ENCODE peak calls at places on chromosomes 3 and 15, in eight cellular contexts. One of them, this sample, is unnamed.

GRCh38 chr3:189118896-189119295 is 52.9 kb upstream of the TPRG1 start:
- DNase-seq in endodermal cell: no peak
- DNase-seq in adrenal gland: no peak
- DNase-seq in left ventricle myocardium inferior: no peak
- DNase-seq in lung: no peak
- DNase-seq in heart right ventricle: no peak
- DNase-seq in uterus: no peak
- DNase-seq in Peyer's patch: no peak
- DNase-seq in this sample: no peak

GRCh38 chr3:60594025-60594424 is 657.2 kb downstream of the FHIT start:
- DNase-seq in endodermal cell: no peak
- DNase-seq in adrenal gland: peak
- DNase-seq in left ventricle myocardium inferior: peak
- DNase-seq in lung: peak
- DNase-seq in heart right ventricle: peak
- DNase-seq in uterus: peak
- DNase-seq in Peyer's patch: peak
- DNase-seq in this sample: no peak

GRCh38 chr15:78263351-78263781 is 996 bp upstream of the DNAJA4 start:
- DNase-seq in endodermal cell: no peak
- DNase-seq in adrenal gland: no peak
- DNase-seq in left ventricle myocardium inferior: no peak
- DNase-seq in lung: no peak
- DNase-seq in heart right ventricle: no peak
- DNase-seq in uterus: no peak
- DNase-seq in Peyer's patch: no peak
- DNase-seq in this sample: no peak

GRCh38 chr3:44132061-44132460 is 109.6 kb upstream of the TOPAZ1 start:
- DNase-seq in endodermal cell: no peak
- DNase-seq in adrenal gland: no peak
- DNase-seq in left ventricle myocardium inferior: no peak
- DNase-seq in lung: no peak
- DNase-seq in heart right ventricle: no peak
- DNase-seq in uterus: no peak
- DNase-seq in Peyer's patch: no peak
- DNase-seq in this sample: no peak

GRCh38 chr3:104933981-104934380 is 432.7 kb upstream of the ALCAM start:
- DNase-seq in endodermal cell: no peak
- DNase-seq in adrenal gland: no peak
- DNase-seq in left ventricle myocardium inferior: no peak
- DNase-seq in lung: no peak
- DNase-seq in heart right ventricle: no peak
- DNase-seq in uterus: no peak
- DNase-seq in Peyer's patch: no peak
- DNase-seq in this sample: no peak

GRCh38 chr3:184766555-184767261 is 45.3 kb upstream of the VPS8 start:
- DNase-seq in endodermal cell: no peak
- DNase-seq in adrenal gland: no peak
- DNase-seq in left ventricle myocardium inferior: no peak
- DNase-seq in lung: no peak
- DNase-seq in heart right ventricle: no peak
- DNase-seq in uterus: no peak
- DNase-seq in Peyer's patch: no peak
- DNase-seq in this sample: no peak

GRCh38 chr3:139552632-139553335 is 13.2 kb upstream of the RBP1 start:
- DNase-seq in endodermal cell: no peak
- DNase-seq in adrenal gland: peak
- DNase-seq in left ventricle myocardium inferior: no peak
- DNase-seq in lung: no peak
- DNase-seq in heart right ventricle: no peak
- DNase-seq in uterus: no peak
- DNase-seq in Peyer's patch: no peak
- DNase-seq in this sample: peak

GRCh38 chr3:190429681-190430080 is 20.0 kb downstream of the TMEM207 start:
- DNase-seq in endodermal cell: no peak
- DNase-seq in adrenal gland: no peak
- DNase-seq in left ventricle myocardium inferior: no peak
- DNase-seq in lung: no peak
- DNase-seq in heart right ventricle: no peak
- DNase-seq in uterus: no peak
- DNase-seq in Peyer's patch: no peak
- DNase-seq in this sample: no peak

GRCh38 chr3:171011536-171012336 is 14.8 kb downstream of the SLC2A2 start:
- DNase-seq in endodermal cell: no peak
- DNase-seq in adrenal gland: no peak
- DNase-seq in left ventricle myocardium inferior: no peak
- DNase-seq in lung: no peak
- DNase-seq in heart right ventricle: no peak
- DNase-seq in uterus: no peak
- DNase-seq in Peyer's patch: no peak
- DNase-seq in this sample: no peak

GRCh38 chr3:134795776-134796312 is 784 bp downstream of the EPHB1 start:
- DNase-seq in endodermal cell: peak
- DNase-seq in adrenal gland: no peak
- DNase-seq in left ventricle myocardium inferior: no peak
- DNase-seq in lung: peak
- DNase-seq in heart right ventricle: no peak
- DNase-seq in uterus: no peak
- DNase-seq in Peyer's patch: no peak
- DNase-seq in this sample: no peak

GRCh38 chr15:42012241-42012640 is 8.6 kb downstream of the PLA2G4E start:
- DNase-seq in endodermal cell: no peak
- DNase-seq in adrenal gland: no peak
- DNase-seq in left ventricle myocardium inferior: no peak
- DNase-seq in lung: peak
- DNase-seq in heart right ventricle: no peak
- DNase-seq in uterus: no peak
- DNase-seq in Peyer's patch: peak
- DNase-seq in this sample: no peak

GRCh38 chr3:171991166-171991565 is 48.2 kb upstream of the FNDC3B start:
- DNase-seq in endodermal cell: no peak
- DNase-seq in adrenal gland: no peak
- DNase-seq in left ventricle myocardium inferior: no peak
- DNase-seq in lung: no peak
- DNase-seq in heart right ventricle: no peak
- DNase-seq in uterus: no peak
- DNase-seq in Peyer's patch: no peak
- DNase-seq in this sample: no peak

GRCh38 chr15:31280037-31280830 is 46.4 kb upstream of the KLF13 start:
- DNase-seq in endodermal cell: peak
- DNase-seq in adrenal gland: peak
- DNase-seq in left ventricle myocardium inferior: no peak
- DNase-seq in lung: peak
- DNase-seq in heart right ventricle: peak
- DNase-seq in uterus: peak
- DNase-seq in Peyer's patch: peak
- DNase-seq in this sample: peak

GRCh38 chr15:51183076-51183475 is 88.4 kb upstream of the TNFAIP8L3 start:
- DNase-seq in endodermal cell: no peak
- DNase-seq in adrenal gland: no peak
- DNase-seq in left ventricle myocardium inferior: no peak
- DNase-seq in lung: no peak
- DNase-seq in heart right ventricle: no peak
- DNase-seq in uterus: no peak
- DNase-seq in Peyer's patch: no peak
- DNase-seq in this sample: no peak

GRCh38 chr3:69710153-69710977 is 28.9 kb upstream of the MITF start:
- DNase-seq in endodermal cell: no peak
- DNase-seq in adrenal gland: no peak
- DNase-seq in left ventricle myocardium inferior: no peak
- DNase-seq in lung: no peak
- DNase-seq in heart right ventricle: no peak
- DNase-seq in uterus: no peak
- DNase-seq in Peyer's patch: no peak
- DNase-seq in this sample: no peak

GRCh38 chr15:65914981-65915925 is 46.0 kb downstream of the RAB11A start:
- DNase-seq in endodermal cell: no peak
- DNase-seq in adrenal gland: peak
- DNase-seq in left ventricle myocardium inferior: no peak
- DNase-seq in lung: no peak
- DNase-seq in heart right ventricle: no peak
- DNase-seq in uterus: no peak
- DNase-seq in Peyer's patch: no peak
- DNase-seq in this sample: no peak

DNA sequence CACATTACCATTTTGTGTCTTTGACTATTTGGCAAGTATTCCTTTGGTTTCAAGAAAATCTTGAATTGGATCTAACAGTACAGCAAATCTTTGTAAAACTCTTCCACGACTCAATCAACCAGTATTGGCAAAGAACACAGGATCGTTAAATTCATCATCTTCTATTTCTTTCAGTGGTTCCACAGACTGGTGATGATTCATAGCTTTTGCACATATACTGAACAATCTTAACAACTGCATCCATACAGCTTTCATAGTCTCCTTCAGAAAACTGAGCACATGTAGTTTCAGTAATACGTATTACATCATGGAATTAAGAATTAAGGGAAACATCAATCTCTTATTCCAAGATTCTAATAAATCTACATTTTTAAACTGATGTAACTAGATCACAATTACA is 91.6 kb upstream of the LIPC start:
- DNase-seq in endodermal cell: no peak
- DNase-seq in adrenal gland: no peak
- DNase-seq in left ventricle myocardium inferior: no peak
- DNase-seq in lung: no peak
- DNase-seq in heart right ventricle: no peak
- DNase-seq in uterus: no peak
- DNase-seq in Peyer's patch: no peak
- DNase-seq in this sample: no peak
- H3K27ac ChIP-seq in endodermal cell: no peak
- H3K27ac ChIP-seq in adrenal gland: no peak
- H3K27ac ChIP-seq in left ventricle myocardium inferior: no peak
- H3K27ac ChIP-seq in lung: no peak
- H3K27ac ChIP-seq in heart right ventricle: no peak
- H3K27ac ChIP-seq in uterus: no peak
- H3K27ac ChIP-seq in Peyer's patch: no peak
- H3K27ac ChIP-seq in this sample: no peak

DNA sequence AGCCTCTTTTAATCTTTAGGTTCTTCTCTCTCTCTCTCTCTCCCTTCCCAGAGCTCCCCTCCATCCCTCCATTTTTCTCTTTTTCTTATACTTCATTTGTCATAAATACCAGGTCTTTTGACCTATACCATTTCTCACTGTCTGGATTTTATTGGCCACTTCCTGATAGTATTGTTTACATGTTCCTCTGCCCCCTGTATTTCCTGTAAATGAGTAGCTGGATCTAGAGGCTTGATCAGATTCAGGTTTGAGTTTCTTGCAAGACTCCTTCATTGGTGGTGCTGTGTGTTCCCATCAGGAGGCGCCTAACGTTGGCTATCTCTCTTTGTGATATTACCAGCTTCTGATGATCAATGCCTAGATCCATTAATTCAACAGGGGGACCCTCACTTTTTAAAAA is 42.2 kb downstream of the DAPK2 start:
- DNase-seq in endodermal cell: no peak
- DNase-seq in adrenal gland: no peak
- DNase-seq in left ventricle myocardium inferior: no peak
- DNase-seq in lung: no peak
- DNase-seq in heart right ventricle: no peak
- DNase-seq in uterus: no peak
- DNase-seq in Peyer's patch: no peak
- DNase-seq in this sample: no peak
- H3K27ac ChIP-seq in endodermal cell: no peak
- H3K27ac ChIP-seq in adrenal gland: no peak
- H3K27ac ChIP-seq in left ventricle myocardium inferior: peak
- H3K27ac ChIP-seq in lung: no peak
- H3K27ac ChIP-seq in heart right ventricle: no peak
- H3K27ac ChIP-seq in uterus: no peak
- H3K27ac ChIP-seq in Peyer's patch: no peak
- H3K27ac ChIP-seq in this sample: no peak

GRCh38 chr3:31936661-31937060 is 44.4 kb downstream of the OSBPL10 start:
- DNase-seq in endodermal cell: no peak
- DNase-seq in adrenal gland: no peak
- DNase-seq in left ventricle myocardium inferior: no peak
- DNase-seq in lung: no peak
- DNase-seq in heart right ventricle: no peak
- DNase-seq in uterus: no peak
- DNase-seq in Peyer's patch: no peak
- DNase-seq in this sample: no peak

GRCh38 chr3:31941230-31941632 is 39.8 kb downstream of the OSBPL10 start:
- DNase-seq in endodermal cell: no peak
- DNase-seq in adrenal gland: no peak
- DNase-seq in left ventricle myocardium inferior: no peak
- DNase-seq in lung: no peak
- DNase-seq in heart right ventricle: peak
- DNase-seq in uterus: no peak
- DNase-seq in Peyer's patch: no peak
- DNase-seq in this sample: no peak

GRCh38 chr3:31934018-31934417 is 47.0 kb downstream of the OSBPL10 start:
- DNase-seq in endodermal cell: no peak
- DNase-seq in adrenal gland: no peak
- DNase-seq in left ventricle myocardium inferior: no peak
- DNase-seq in lung: no peak
- DNase-seq in heart right ventricle: no peak
- DNase-seq in uterus: no peak
- DNase-seq in Peyer's patch: no peak
- DNase-seq in this sample: no peak

GRCh38 chr3:31934866-31935265 is 46.2 kb downstream of the OSBPL10 start:
- DNase-seq in endodermal cell: no peak
- DNase-seq in adrenal gland: no peak
- DNase-seq in left ventricle myocardium inferior: no peak
- DNase-seq in lung: peak
- DNase-seq in heart right ventricle: no peak
- DNase-seq in uterus: no peak
- DNase-seq in Peyer's patch: no peak
- DNase-seq in this sample: no peak

DNA sequence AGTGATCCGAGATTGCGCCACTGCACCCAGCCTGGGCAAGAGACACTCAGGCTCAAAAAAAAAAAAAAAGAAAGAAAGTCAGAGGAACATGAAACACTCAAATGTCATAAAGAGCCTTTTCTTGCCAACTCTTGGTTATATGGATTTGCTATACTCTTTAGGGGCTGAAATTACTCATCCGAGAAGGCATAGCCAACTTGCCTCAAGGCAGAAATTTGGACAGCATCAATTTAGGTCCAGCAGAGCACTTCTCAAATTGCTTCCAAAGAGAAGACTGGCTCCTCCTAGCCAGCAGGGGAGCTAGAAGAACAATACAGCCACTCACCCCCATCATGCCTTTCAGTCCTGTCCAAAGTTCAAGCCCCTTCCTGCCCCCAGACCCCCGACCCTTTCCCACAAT is 43.8 kb downstream of the OSBPL10 start:
- DNase-seq in endodermal cell: no peak
- DNase-seq in adrenal gland: no peak
- DNase-seq in left ventricle myocardium inferior: no peak
- DNase-seq in lung: no peak
- DNase-seq in heart right ventricle: no peak
- DNase-seq in uterus: no peak
- DNase-seq in Peyer's patch: no peak
- DNase-seq in this sample: no peak
- H3K27ac ChIP-seq in endodermal cell: no peak
- H3K27ac ChIP-seq in adrenal gland: no peak
- H3K27ac ChIP-seq in left ventricle myocardium inferior: no peak
- H3K27ac ChIP-seq in lung: no peak
- H3K27ac ChIP-seq in heart right ventricle: no peak
- H3K27ac ChIP-seq in uterus: peak
- H3K27ac ChIP-seq in Peyer's patch: no peak
- H3K27ac ChIP-seq in this sample: no peak

DNA sequence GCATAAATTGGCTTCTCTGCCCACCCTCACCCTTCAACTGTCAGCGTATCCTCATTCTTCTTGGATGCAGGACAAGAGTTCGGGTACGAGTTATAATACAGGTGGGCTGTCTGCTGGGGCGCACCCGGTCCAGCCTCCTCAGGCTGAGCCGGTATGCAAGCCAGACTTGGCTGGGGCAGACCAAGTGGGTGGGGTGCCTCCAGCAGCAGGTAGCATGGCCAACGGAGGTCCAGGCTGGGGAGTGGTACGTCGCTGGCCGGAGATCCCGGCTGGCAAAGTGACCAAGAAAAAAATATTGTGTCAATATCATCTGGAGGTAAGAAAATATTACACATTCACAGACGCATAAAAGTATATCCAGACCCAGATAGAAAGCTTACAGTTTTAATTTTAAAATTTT is 45.6 kb downstream of the GATM start:
- DNase-seq in endodermal cell: no peak
- DNase-seq in adrenal gland: no peak
- DNase-seq in left ventricle myocardium inferior: no peak
- DNase-seq in lung: no peak
- DNase-seq in heart right ventricle: no peak
- DNase-seq in uterus: no peak
- DNase-seq in Peyer's patch: no peak
- DNase-seq in this sample: no peak
- H3K27ac ChIP-seq in endodermal cell: no peak
- H3K27ac ChIP-seq in adrenal gland: no peak
- H3K27ac ChIP-seq in left ventricle myocardium inferior: peak
- H3K27ac ChIP-seq in lung: no peak
- H3K27ac ChIP-seq in heart right ventricle: peak
- H3K27ac ChIP-seq in uterus: no peak
- H3K27ac ChIP-seq in Peyer's patch: no peak
- H3K27ac ChIP-seq in this sample: no peak

This sample was measured in caudate nucleus.